ENCODE peak calls at places on chromosomes 6 and 20, in nine cellular contexts. S, U, J, N, Q, L, W, A and R are unnamed samples.
A peak's percentile ranks its signal among the peaks of the same experiment; 100 is the strongest.

GRCh38 chr6:71383891-71384489 is 95.4 kb downstream of the OGFRL1 start:
- DNase-seq in J (no peak), W (no peak), L (peak; percentile 60), N (no peak), A (peak; percentile 79), Q (peak; percentile 55), U (peak; percentile 7), S (no peak), R (peak; percentile 33)

GRCh38 chr6:74597266-74597665 is 608.6 kb downstream of the COL12A1 start:
- DNase-seq in N (no peak), Q (no peak), L (no peak), W (no peak), S (peak; percentile 11), J (no peak), U (no peak), A (peak; percentile 63), R (no peak)

GRCh38 chr6:89657445-89658158 is 19.1 kb upstream of the LYRM2 start:
- DNase-seq in U (no peak), Q (no peak), A (no peak), L (no peak), N (no peak), J (no peak), W (no peak), S (no peak), R (no peak)

GRCh38 chr6:166566026-166567011 is 20.2 kb downstream of the RAMACL start:
- DNase-seq in Q (no peak), U (no peak), J (no peak), A (no peak), W (no peak), N (no peak), S (no peak), L (no peak), R (no peak)

GRCh38 chr6:44226368-44227137 is 3.2 kb downstream of the SLC29A1 start:
- DNase-seq in A (no peak), U (no peak), Q (no peak), S (no peak), N (no peak), J (no peak), L (no peak), W (no peak), R (no peak)

GRCh38 chr6:133262804-133263203 is 21.6 kb downstream of the EYA4 start:
- DNase-seq in N (no peak), L (no peak), Q (no peak), S (no peak), J (no peak), A (no peak), U (no peak), W (no peak), R (no peak)

GRCh38 chr6:158764941-158765340 is 54.2 kb downstream of the EZR start:
- DNase-seq in Q (no peak), L (no peak), S (no peak), A (no peak), W (no peak), N (no peak), U (no peak), J (no peak), R (no peak)

GRCh38 chr6:153145591-153145990 is 14.5 kb upstream of the RGS17 start:
- DNase-seq in W (no peak), A (no peak), S (no peak), N (no peak), L (no peak), U (peak; percentile 81), Q (no peak), J (no peak), R (no peak)

GRCh38 chr6:138372711-138373463 is 4.8 kb upstream of the SMIM28 start:
- DNase-seq in W (no peak), N (no peak), L (no peak), U (no peak), J (no peak), A (peak; percentile 47), S (no peak), Q (no peak), R (peak; percentile 6)

GRCh38 chr6:166849762-166850181 is 106.6 kb downstream of the RNASET2 start:
- DNase-seq in J (no peak), N (no peak), A (no peak), W (no peak), L (no peak), Q (no peak), S (peak; percentile 61), U (no peak), R (no peak)

GRCh38 chr6:34319471-34319885 is 70.7 kb upstream of the SMIM29 start:
- DNase-seq in Q (no peak), S (no peak), A (no peak), U (no peak), N (no peak), L (peak; percentile 5), W (no peak), J (no peak), R (no peak)

GRCh38 chr6:75268121-75268987 is 16.2 kb downstream of the TMEM30A start:
- DNase-seq in Q (no peak), S (no peak), W (peak; percentile 18), L (peak; percentile 51), N (no peak), U (no peak), A (peak; percentile 72), J (no peak), R (peak; percentile 10)

GRCh38 chr6:38676236-38676973 is 26.5 kb downstream of the GLO1 start:
- DNase-seq in S (peak; percentile 20), J (no peak), Q (no peak), N (no peak), L (no peak), U (peak; percentile 43), A (no peak), W (no peak), R (no peak)

GRCh38 chr6:56863366-56863765 is 91.5 kb upstream of the BEND6 start:
- DNase-seq in W (no peak), Q (peak; percentile 64), A (peak; percentile 93), S (no peak), L (peak; percentile 60), N (no peak), U (no peak), J (no peak), R (peak; percentile 79)

GRCh38 chr6:117494283-117494682 is 11.8 kb downstream of the DCBLD1 start:
- DNase-seq in N (no peak), A (peak; percentile 36), Q (no peak), J (no peak), U (no peak), L (no peak), S (no peak), W (no peak), R (no peak)

GRCh38 chr6:128046033-128046432 is 145.2 kb upstream of the THEMIS start:
- DNase-seq in L (no peak), J (no peak), U (no peak), S (no peak), A (no peak), N (no peak), W (no peak), Q (no peak), R (no peak)

GRCh38 chr6:21856096-21856825 is 262.7 kb downstream of the SOX4 start:
- DNase-seq in A (peak; percentile 43), L (peak; percentile 83), S (no peak), U (no peak), Q (peak; percentile 40), J (no peak), W (no peak), N (no peak), R (peak; percentile 69)

GRCh38 chr6:32424584-32424983 is 15.1 kb upstream of the HLA-DRA start:
- DNase-seq in N (no peak), S (no peak), U (no peak), J (no peak), W (no peak), A (peak; percentile 57), Q (no peak), L (no peak), R (no peak)

GRCh38 chr20:48686238-48687096 is 141.3 kb downstream of the PREX1 start:
- DNase-seq in J (no peak), W (no peak), S (no peak), N (no peak), U (no peak), Q (peak; percentile 66), L (no peak), A (no peak), R (no peak)

GRCh38 chr20:11403711-11404110 is 514.0 kb upstream of the BTBD3 start:
- DNase-seq in S (no peak), N (no peak), J (no peak), L (no peak), U (no peak), A (no peak), W (no peak), Q (no peak), R (no peak)

GRCh38 chr6:72080260-72080941 is 194.1 kb downstream of the RIMS1 start:
- DNase-seq in W (no peak), L (no peak), J (no peak), A (no peak), S (no peak), U (no peak), Q (no peak), N (no peak), R (no peak)

GRCh38 chr6:16985484-16986284 is 116.2 kb upstream of the STMND1 start:
- DNase-seq in A (peak; percentile 37), Q (peak; percentile 98), W (no peak), J (no peak), N (no peak), L (no peak), U (no peak), S (no peak), R (no peak)

GRCh38 chr20:58523916-58524315 is 8.7 kb upstream of the APCDD1L start:
- DNase-seq in N (no peak), J (no peak), S (no peak), A (peak; percentile 52), W (no peak), L (no peak), Q (no peak), U (no peak), R (peak; percentile 31)

GRCh38 chr6:34015576-34015975 is 130.3 kb downstream of the GRM4 start:
- DNase-seq in S (no peak), W (no peak), Q (no peak), U (no peak), A (no peak), L (no peak), N (no peak), J (no peak), R (no peak)

GRCh38 chr6:139257291-139257690 is 34.5 kb downstream of the TXLNB start:
- DNase-seq in L (no peak), U (no peak), A (no peak), J (no peak), Q (no peak), W (no peak), N (no peak), S (no peak), R (no peak)

GRCh38 chr6:53527249-53527765 is 17.6 kb downstream of the GCLC start:
- DNase-seq in W (no peak), L (no peak), S (no peak), A (no peak), J (no peak), Q (no peak), N (no peak), U (peak; percentile 78), R (no peak)

GRCh38 chr6:4398806-4399205 is 263.4 kb upstream of the ECI2 start:
- DNase-seq in A (no peak), J (no peak), U (no peak), W (no peak), N (no peak), Q (no peak), L (no peak), S (no peak), R (no peak)

GRCh38 chr20:46400253-46400652 is 6.2 kb downstream of the ELMO2 start:
- DNase-seq in Q (peak; percentile 86), L (peak; percentile 33), S (no peak), N (no peak), W (no peak), A (peak; percentile 53), J (no peak), U (no peak), R (no peak)

GRCh38 chr6:154868143-154868594 is 126.9 kb upstream of the TIAM2 start:
- DNase-seq in N (no peak), U (peak; percentile 64), A (peak; percentile 73), L (peak; percentile 55), W (no peak), Q (peak; percentile 60), J (no peak), S (no peak), R (peak; percentile 42)

GRCh38 chr6:11650297-11650696 is 112.7 kb downstream of the TMEM170B start:
- DNase-seq in J (no peak), A (peak; percentile 96), L (peak; percentile 63), N (no peak), U (no peak), S (no peak), W (no peak), Q (no peak), R (peak; percentile 14)

GRCh38 chr6:112235956-112236355 is 18.4 kb downstream of the LAMA4 start:
- DNase-seq in S (no peak), N (peak; percentile 0), W (peak; percentile 69), J (no peak), A (peak; percentile 37), Q (peak; percentile 74), L (no peak), U (no peak), R (peak; percentile 7)